ENCODE peak calls at places on chromosome 18, in seven cellular contexts. One of them, this sample, is unnamed.

GRCh38 chr18:33959609-33960008 is 265.1 kb downstream of the NOL4 start:
- DNase-seq in D341Med: no peak
- DNase-seq in naive thymus-derived CD4-positive, alpha-beta T cell: no peak
- DNase-seq in T-cell: no peak
- DNase-seq in spleen: no peak
- DNase-seq in erythroblast: no peak
- DNase-seq in stimulated activated CD4-positive, alpha-beta T cell treated with anti-CD3 and anti-CD28 coated beads, Interleukin-2, amount 100 ng/mL, for 48 hours: no peak
- DNase-seq in this sample: no peak

GRCh38 chr18:21203096-21203495 is 38.9 kb upstream of the GREB1L start:
- DNase-seq in stimulated activated CD4-positive, alpha-beta T cell treated with anti-CD3 and anti-CD28 coated beads, Interleukin-2, amount 100 ng/mL, for 48 hours: no peak
- DNase-seq in naive thymus-derived CD4-positive, alpha-beta T cell: no peak
- DNase-seq in T-cell: no peak
- DNase-seq in D341Med: no peak
- DNase-seq in erythroblast: no peak
- DNase-seq in spleen: no peak
- DNase-seq in this sample: no peak

GRCh38 chr18:26657618-26658581 is 109.5 kb upstream of the KCTD1 start:
- DNase-seq in T-cell: no peak
- DNase-seq in spleen: no peak
- DNase-seq in erythroblast: no peak
- DNase-seq in D341Med: no peak
- DNase-seq in stimulated activated CD4-positive, alpha-beta T cell treated with anti-CD3 and anti-CD28 coated beads, Interleukin-2, amount 100 ng/mL, for 48 hours: no peak
- DNase-seq in naive thymus-derived CD4-positive, alpha-beta T cell: no peak
- DNase-seq in this sample: no peak

GRCh38 chr18:22168360-22168921 is 948 bp upstream of the GATA6 start:
- DNase-seq in T-cell: peak
- DNase-seq in D341Med: peak
- DNase-seq in naive thymus-derived CD4-positive, alpha-beta T cell: no peak
- DNase-seq in stimulated activated CD4-positive, alpha-beta T cell treated with anti-CD3 and anti-CD28 coated beads, Interleukin-2, amount 100 ng/mL, for 48 hours: no peak
- DNase-seq in spleen: no peak
- DNase-seq in erythroblast: peak
- DNase-seq in this sample: peak

GRCh38 chr18:22627506-22627905 is 209.8 kb upstream of the CTAGE1 start:
- DNase-seq in stimulated activated CD4-positive, alpha-beta T cell treated with anti-CD3 and anti-CD28 coated beads, Interleukin-2, amount 100 ng/mL, for 48 hours: no peak
- DNase-seq in spleen: no peak
- DNase-seq in naive thymus-derived CD4-positive, alpha-beta T cell: no peak
- DNase-seq in erythroblast: no peak
- DNase-seq in D341Med: no peak
- DNase-seq in T-cell: no peak
- DNase-seq in this sample: no peak

GRCh38 chr18:50934545-50935211 is 33.2 kb upstream of the ELAC1 start:
- DNase-seq in T-cell: no peak
- DNase-seq in D341Med: no peak
- DNase-seq in erythroblast: no peak
- DNase-seq in stimulated activated CD4-positive, alpha-beta T cell treated with anti-CD3 and anti-CD28 coated beads, Interleukin-2, amount 100 ng/mL, for 48 hours: no peak
- DNase-seq in naive thymus-derived CD4-positive, alpha-beta T cell: no peak
- DNase-seq in spleen: no peak
- DNase-seq in this sample: no peak

GRCh38 chr18:50113726-50114125 is 81.2 kb downstream of the MYO5B start:
- DNase-seq in erythroblast: no peak
- DNase-seq in naive thymus-derived CD4-positive, alpha-beta T cell: no peak
- DNase-seq in spleen: no peak
- DNase-seq in T-cell: no peak
- DNase-seq in stimulated activated CD4-positive, alpha-beta T cell treated with anti-CD3 and anti-CD28 coated beads, Interleukin-2, amount 100 ng/mL, for 48 hours: no peak
- DNase-seq in D341Med: no peak
- DNase-seq in this sample: no peak

GRCh38 chr18:49747876-49748275 is 65.5 kb downstream of the ACAA2 start:
- DNase-seq in stimulated activated CD4-positive, alpha-beta T cell treated with anti-CD3 and anti-CD28 coated beads, Interleukin-2, amount 100 ng/mL, for 48 hours: no peak
- DNase-seq in spleen: no peak
- DNase-seq in D341Med: no peak
- DNase-seq in erythroblast: no peak
- DNase-seq in T-cell: no peak
- DNase-seq in naive thymus-derived CD4-positive, alpha-beta T cell: no peak
- DNase-seq in this sample: no peak

GRCh38 chr18:60024345-60024744 is 124.5 kb downstream of the PMAIP1 start:
- DNase-seq in T-cell: no peak
- DNase-seq in D341Med: no peak
- DNase-seq in stimulated activated CD4-positive, alpha-beta T cell treated with anti-CD3 and anti-CD28 coated beads, Interleukin-2, amount 100 ng/mL, for 48 hours: no peak
- DNase-seq in spleen: no peak
- DNase-seq in naive thymus-derived CD4-positive, alpha-beta T cell: no peak
- DNase-seq in erythroblast: no peak
- DNase-seq in this sample: no peak

GRCh38 chr18:55839350-55839749 is 251.4 kb upstream of the TCF4 start:
- DNase-seq in stimulated activated CD4-positive, alpha-beta T cell treated with anti-CD3 and anti-CD28 coated beads, Interleukin-2, amount 100 ng/mL, for 48 hours: no peak
- DNase-seq in erythroblast: no peak
- DNase-seq in spleen: no peak
- DNase-seq in T-cell: no peak
- DNase-seq in naive thymus-derived CD4-positive, alpha-beta T cell: no peak
- DNase-seq in D341Med: no peak
- DNase-seq in this sample: no peak

GRCh38 chr18:11861583-11862288 is 10.5 kb downstream of the CHMP1B start:
- DNase-seq in erythroblast: no peak
- DNase-seq in naive thymus-derived CD4-positive, alpha-beta T cell: no peak
- DNase-seq in D341Med: no peak
- DNase-seq in spleen: peak
- DNase-seq in T-cell: no peak
- DNase-seq in stimulated activated CD4-positive, alpha-beta T cell treated with anti-CD3 and anti-CD28 coated beads, Interleukin-2, amount 100 ng/mL, for 48 hours: no peak
- DNase-seq in this sample: no peak

GRCh38 chr18:26307161-26307773 is 81.0 kb downstream of the TAF4B start:
- DNase-seq in naive thymus-derived CD4-positive, alpha-beta T cell: no peak
- DNase-seq in D341Med: peak
- DNase-seq in spleen: no peak
- DNase-seq in stimulated activated CD4-positive, alpha-beta T cell treated with anti-CD3 and anti-CD28 coated beads, Interleukin-2, amount 100 ng/mL, for 48 hours: no peak
- DNase-seq in T-cell: no peak
- DNase-seq in erythroblast: peak
- DNase-seq in this sample: peak

GRCh38 chr18:22198163-22198562 is 28.8 kb downstream of the GATA6 start:
- DNase-seq in naive thymus-derived CD4-positive, alpha-beta T cell: no peak
- DNase-seq in erythroblast: no peak
- DNase-seq in D341Med: no peak
- DNase-seq in stimulated activated CD4-positive, alpha-beta T cell treated with anti-CD3 and anti-CD28 coated beads, Interleukin-2, amount 100 ng/mL, for 48 hours: no peak
- DNase-seq in T-cell: no peak
- DNase-seq in spleen: no peak
- DNase-seq in this sample: no peak

GRCh38 chr18:29087616-29088246 is 910.8 kb upstream of the CDH2 start:
- DNase-seq in D341Med: no peak
- DNase-seq in erythroblast: no peak
- DNase-seq in T-cell: no peak
- DNase-seq in spleen: no peak
- DNase-seq in naive thymus-derived CD4-positive, alpha-beta T cell: no peak
- DNase-seq in stimulated activated CD4-positive, alpha-beta T cell treated with anti-CD3 and anti-CD28 coated beads, Interleukin-2, amount 100 ng/mL, for 48 hours: no peak
- DNase-seq in this sample: no peak

GRCh38 chr18:8863427-8863826 is 158.1 kb downstream of the MTCL1 start:
- DNase-seq in erythroblast: no peak
- DNase-seq in spleen: no peak
- DNase-seq in T-cell: no peak
- DNase-seq in D341Med: no peak
- DNase-seq in naive thymus-derived CD4-positive, alpha-beta T cell: no peak
- DNase-seq in stimulated activated CD4-positive, alpha-beta T cell treated with anti-CD3 and anti-CD28 coated beads, Interleukin-2, amount 100 ng/mL, for 48 hours: no peak
- DNase-seq in this sample: no peak

GRCh38 chr18:34342960-34343359 is 118.2 kb upstream of the NOL4 start:
- DNase-seq in stimulated activated CD4-positive, alpha-beta T cell treated with anti-CD3 and anti-CD28 coated beads, Interleukin-2, amount 100 ng/mL, for 48 hours: no peak
- DNase-seq in T-cell: no peak
- DNase-seq in erythroblast: no peak
- DNase-seq in naive thymus-derived CD4-positive, alpha-beta T cell: no peak
- DNase-seq in D341Med: no peak
- DNase-seq in spleen: no peak
- DNase-seq in this sample: peak

GRCh38 chr18:48781041-48781989 is 169.4 kb downstream of the SMAD7 start:
- DNase-seq in stimulated activated CD4-positive, alpha-beta T cell treated with anti-CD3 and anti-CD28 coated beads, Interleukin-2, amount 100 ng/mL, for 48 hours: no peak
- DNase-seq in naive thymus-derived CD4-positive, alpha-beta T cell: no peak
- DNase-seq in spleen: peak
- DNase-seq in erythroblast: peak
- DNase-seq in T-cell: no peak
- DNase-seq in D341Med: no peak
- DNase-seq in this sample: no peak

GRCh38 chr18:26103579-26103978 is 13.2 kb upstream of the SS18 start:
- DNase-seq in T-cell: peak
- DNase-seq in spleen: no peak
- DNase-seq in naive thymus-derived CD4-positive, alpha-beta T cell: no peak
- DNase-seq in stimulated activated CD4-positive, alpha-beta T cell treated with anti-CD3 and anti-CD28 coated beads, Interleukin-2, amount 100 ng/mL, for 48 hours: peak
- DNase-seq in erythroblast: peak
- DNase-seq in D341Med: peak
- DNase-seq in this sample: no peak

GRCh38 chr18:42274488-42275137 is 319.6 kb downstream of the PIK3C3 start:
- DNase-seq in naive thymus-derived CD4-positive, alpha-beta T cell: no peak
- DNase-seq in spleen: no peak
- DNase-seq in T-cell: no peak
- DNase-seq in D341Med: peak
- DNase-seq in erythroblast: peak
- DNase-seq in stimulated activated CD4-positive, alpha-beta T cell treated with anti-CD3 and anti-CD28 coated beads, Interleukin-2, amount 100 ng/mL, for 48 hours: no peak
- DNase-seq in this sample: no peak

GRCh38 chr18:58649966-58650816 is 21.1 kb upstream of the MALT1 start:
- DNase-seq in T-cell: no peak
- DNase-seq in spleen: no peak
- DNase-seq in erythroblast: no peak
- DNase-seq in stimulated activated CD4-positive, alpha-beta T cell treated with anti-CD3 and anti-CD28 coated beads, Interleukin-2, amount 100 ng/mL, for 48 hours: no peak
- DNase-seq in D341Med: no peak
- DNase-seq in naive thymus-derived CD4-positive, alpha-beta T cell: no peak
- DNase-seq in this sample: no peak

GRCh38 chr18:54775686-54776085 is 52.6 kb upstream of the RAB27B start:
- DNase-seq in stimulated activated CD4-positive, alpha-beta T cell treated with anti-CD3 and anti-CD28 coated beads, Interleukin-2, amount 100 ng/mL, for 48 hours: no peak
- DNase-seq in D341Med: no peak
- DNase-seq in naive thymus-derived CD4-positive, alpha-beta T cell: no peak
- DNase-seq in spleen: no peak
- DNase-seq in erythroblast: no peak
- DNase-seq in T-cell: no peak
- DNase-seq in this sample: peak

GRCh38 chr18:32301976-32302743 is 112.3 kb downstream of the MEP1B start:
- DNase-seq in D341Med: no peak
- DNase-seq in spleen: no peak
- DNase-seq in erythroblast: no peak
- DNase-seq in stimulated activated CD4-positive, alpha-beta T cell treated with anti-CD3 and anti-CD28 coated beads, Interleukin-2, amount 100 ng/mL, for 48 hours: no peak
- DNase-seq in T-cell: no peak
- DNase-seq in naive thymus-derived CD4-positive, alpha-beta T cell: no peak
- DNase-seq in this sample: peak

GRCh38 chr18:50396005-50396404 is 21.2 kb downstream of the SKA1 start:
- DNase-seq in naive thymus-derived CD4-positive, alpha-beta T cell: no peak
- DNase-seq in stimulated activated CD4-positive, alpha-beta T cell treated with anti-CD3 and anti-CD28 coated beads, Interleukin-2, amount 100 ng/mL, for 48 hours: no peak
- DNase-seq in spleen: no peak
- DNase-seq in T-cell: no peak
- DNase-seq in D341Med: no peak
- DNase-seq in erythroblast: peak
- DNase-seq in this sample: no peak

GRCh38 chr18:46174317-46175039 is 70.3 kb downstream of the HAUS1 start:
- DNase-seq in T-cell: peak
- DNase-seq in spleen: no peak
- DNase-seq in D341Med: peak
- DNase-seq in erythroblast: peak
- DNase-seq in naive thymus-derived CD4-positive, alpha-beta T cell: peak
- DNase-seq in stimulated activated CD4-positive, alpha-beta T cell treated with anti-CD3 and anti-CD28 coated beads, Interleukin-2, amount 100 ng/mL, for 48 hours: peak
- DNase-seq in this sample: peak

GRCh38 chr18:79975985-79976680 is 11.7 kb downstream of the HSBP1L1 start:
- DNase-seq in stimulated activated CD4-positive, alpha-beta T cell treated with anti-CD3 and anti-CD28 coated beads, Interleukin-2, amount 100 ng/mL, for 48 hours: no peak
- DNase-seq in T-cell: no peak
- DNase-seq in erythroblast: peak
- DNase-seq in naive thymus-derived CD4-positive, alpha-beta T cell: no peak
- DNase-seq in D341Med: no peak
- DNase-seq in spleen: no peak
- DNase-seq in this sample: no peak

GRCh38 chr18:69484699-69485396 is 84.2 kb downstream of the DOK6 start:
- DNase-seq in spleen: no peak
- DNase-seq in D341Med: no peak
- DNase-seq in T-cell: no peak
- DNase-seq in erythroblast: no peak
- DNase-seq in stimulated activated CD4-positive, alpha-beta T cell treated with anti-CD3 and anti-CD28 coated beads, Interleukin-2, amount 100 ng/mL, for 48 hours: no peak
- DNase-seq in naive thymus-derived CD4-positive, alpha-beta T cell: no peak
- DNase-seq in this sample: no peak

GRCh38 chr18:8754995-8755955 is 49.9 kb downstream of the MTCL1 start:
- DNase-seq in stimulated activated CD4-positive, alpha-beta T cell treated with anti-CD3 and anti-CD28 coated beads, Interleukin-2, amount 100 ng/mL, for 48 hours: no peak
- DNase-seq in erythroblast: no peak
- DNase-seq in naive thymus-derived CD4-positive, alpha-beta T cell: no peak
- DNase-seq in T-cell: peak
- DNase-seq in D341Med: no peak
- DNase-seq in spleen: no peak
- DNase-seq in this sample: no peak

GRCh38 chr18:62357079-62357719 is 32.1 kb downstream of the TNFRSF11A start:
- DNase-seq in D341Med: no peak
- DNase-seq in erythroblast: no peak
- DNase-seq in spleen: no peak
- DNase-seq in stimulated activated CD4-positive, alpha-beta T cell treated with anti-CD3 and anti-CD28 coated beads, Interleukin-2, amount 100 ng/mL, for 48 hours: no peak
- DNase-seq in naive thymus-derived CD4-positive, alpha-beta T cell: no peak
- DNase-seq in T-cell: no peak
- DNase-seq in this sample: no peak

GRCh38 chr18:39523281-39523680 is 1957.7 kb upstream of the CELF4 start:
- DNase-seq in T-cell: no peak
- DNase-seq in spleen: no peak
- DNase-seq in erythroblast: peak
- DNase-seq in D341Med: no peak
- DNase-seq in stimulated activated CD4-positive, alpha-beta T cell treated with anti-CD3 and anti-CD28 coated beads, Interleukin-2, amount 100 ng/mL, for 48 hours: no peak
- DNase-seq in naive thymus-derived CD4-positive, alpha-beta T cell: no peak
- DNase-seq in this sample: no peak